ENCODE peak calls at places on chromosome 17, in four cellular contexts. E, A, K and H are unnamed samples.

GRCh38 chr17:39485555-39485954 is 24.3 kb downstream of the CDK12 start:
- DNase-seq in K (no peak), E (no peak), A (no peak), H (no peak)

GRCh38 chr17:19724501-19725420 is 8.4 kb upstream of the SLC47A2 start:
- DNase-seq in A (peak; percentile 34), K (peak; percentile 36), E (peak; percentile 31), H (peak; percentile 36)

GRCh38 chr17:80758793-80759673 is 214.4 kb downstream of the RPTOR start:
- DNase-seq in A (no peak), E (no peak), K (no peak), H (no peak)

GRCh38 chr17:77826132-77826873 is 132.2 kb upstream of the TNRC6C start:
- DNase-seq in A (no peak), K (no peak), E (no peak), H (no peak)

GRCh38 chr17:42895185-42895555 is 5.4 kb upstream of the G6PC1 start:
- DNase-seq in K (no peak), E (no peak), A (no peak), H (no peak)

GRCh38 chr17:323721-324139 is 28.9 kb downstream of the RPH3AL start:
- DNase-seq in A (no peak), K (no peak), E (no peak), H (no peak)

GRCh38 chr17:75846701-75847594 is 2.7 kb upstream of the UNC13D start:
- DNase-seq in A (no peak), K (no peak), E (no peak), H (no peak)

GRCh38 chr17:69405096-69405495 is 9.4 kb upstream of the MAP2K6 start:
- DNase-seq in K (no peak), A (no peak), E (no peak), H (no peak)

GRCh38 chr17:78597923-78598545 is 20.8 kb upstream of the DNAH17 start:
- DNase-seq in K (no peak), A (no peak), E (no peak), H (no peak)

GRCh38 chr17:1422907-1423306 is 22.9 kb upstream of the YWHAE start:
- DNase-seq in E (no peak), A (no peak), K (no peak), H (no peak)

GRCh38 chr17:68318103-68318991 is 27.1 kb downstream of the ARSG start:
- DNase-seq in E (no peak), A (no peak), K (no peak), H (no peak)

GRCh38 chr17:17667947-17668346 is 13.3 kb upstream of the RAI1 start:
- DNase-seq in A (no peak), K (no peak), E (no peak), H (no peak)

GRCh38 chr17:46730026-46730425 is 88.5 kb downstream of the WNT3 start:
- DNase-seq in E (no peak), A (no peak), K (no peak), H (no peak)

GRCh38 chr17:75476274-75476673 is 19.8 kb downstream of the TMEM94 start:
- DNase-seq in E (no peak), K (peak; percentile 67), A (no peak), H (no peak)

GRCh38 chr17:8991514-8992285 is 26.2 kb upstream of the PIK3R5 start:
- DNase-seq in A (peak; percentile 54), K (peak; percentile 65), E (peak; percentile 25), H (peak; percentile 55)

GRCh38 chr17:18920911-18921441 is 31.0 kb upstream of the SLC5A10 start:
- DNase-seq in E (no peak), A (no peak), K (no peak), H (no peak)

GRCh38 chr17:76672270-76672851 is 28.8 kb upstream of the ST6GALNAC1 start:
- DNase-seq in A (no peak), E (no peak), K (no peak), H (no peak)

GRCh38 chr17:79027925-79028491 is 4.0 kb downstream of the C1QTNF1 start:
- DNase-seq in E (no peak), A (no peak), K (no peak), H (no peak)

GRCh38 chr17:55463600-55463999 is 42.0 kb upstream of the MMD start:
- DNase-seq in A (no peak), K (no peak), E (no peak), H (no peak)

GRCh38 chr17:31736855-31737625 is 122.0 kb downstream of the COPRS start:
- DNase-seq in K (no peak), A (no peak), E (no peak), H (no peak)

GRCh38 chr17:56320443-56320842 is 167.2 kb downstream of the ANKFN1 start:
- DNase-seq in E (no peak), K (no peak), A (no peak), H (no peak)